ENCODE peak calls at places on chromosomes 12 and 14, in seven cellular contexts. T is Kasumi-1, N is ELF-1, U is HTR-8/SVneo, Y is EL, X is D341Med, D is RPMI7951. Q is an unnamed sample.

GRCh38 chr12:51914034-51914923 is 7.0 kb downstream of the ACVRL1 start:
- DNase-seq in T (no peak), N (no peak), U (no peak), Y (no peak), X (no peak), D (no peak), Q (no peak)

GRCh38 chr12:54661048-54661447 is 12.9 kb upstream of the DCD start:
- DNase-seq in T (no peak), N (no peak), U (no peak), Y (no peak), X (no peak), D (no peak), Q (no peak)

GRCh38 chr14:68392393-68393085 is 400.3 kb downstream of the ZFP36L1 start:
- DNase-seq in T (no peak), N (peak; percentile 19), U (no peak), Y (no peak), X (no peak), D (no peak), Q (no peak)

GRCh38 chr14:94780536-94781404 is 10.9 kb upstream of the GSC start:
- DNase-seq in T (no peak), N (peak; percentile 84), U (no peak), Y (no peak), X (no peak), D (no peak), Q (no peak)

GRCh38 chr12:55624056-55624455 is 12.6 kb upstream of the OR10P1 start:
- DNase-seq in T (no peak), N (no peak), U (no peak), Y (no peak), X (no peak), D (no peak), Q (no peak)

GRCh38 chr12:54033980-54034783 is 1.3 kb downstream of the HOXC5 start:
- DNase-seq in T (no peak), N (no peak), U (no peak), Y (no peak), X (no peak), D (peak; percentile 76), Q (no peak)

GRCh38 chr12:117050060-117050459 is 49.2 kb downstream of the TESC start:
- DNase-seq in T (no peak), N (no peak), U (no peak), Y (no peak), X (no peak), D (no peak), Q (no peak)

GRCh38 chr14:90483551-90483950 is 86.7 kb downstream of the CALM1 start:
- DNase-seq in T (peak; percentile 90), N (no peak), U (no peak), Y (no peak), X (peak; percentile 32), D (no peak), Q (no peak)

GRCh38 chr12:67069451-67070306 is 199.5 kb upstream of the CAND1 start:
- DNase-seq in T (peak; percentile 25), N (peak; percentile 71), U (peak; percentile 10), Y (peak; percentile 42), X (peak; percentile 79), D (peak; percentile 7), Q (no peak)

GRCh38 chr12:33439587-33440011 is at the start of gene SYT10:
- DNase-seq in T (no peak), N (peak; percentile 78), U (no peak), Y (no peak), X (peak; percentile 77), D (no peak), Q (no peak)

GRCh38 chr12:119528241-119528640 is 65.3 kb upstream of the TMEM233 start:
- DNase-seq in T (peak; percentile 37), N (no peak), U (no peak), Y (no peak), X (no peak), D (no peak), Q (no peak)

GRCh38 chr12:125159687-125160086 is 94.5 kb downstream of the AACS start:
- DNase-seq in T (no peak), N (peak; percentile 51), U (no peak), Y (no peak), X (no peak), D (no peak), Q (no peak)

GRCh38 chr12:132417741-132418140 is 72.2 kb upstream of the FBRSL1 start:
- DNase-seq in T (no peak), N (no peak), U (no peak), Y (no peak), X (no peak), D (no peak), Q (no peak)

GRCh38 chr12:93939641-93940040 is 208.7 kb upstream of the PLXNC1 start:
- DNase-seq in T (no peak), N (no peak), U (no peak), Y (no peak), X (no peak), D (no peak), Q (no peak)

GRCh38 chr12:6468283-6468575 is 2.2 kb downstream of the VAMP1 start:
- DNase-seq in T (no peak), N (no peak), U (no peak), Y (peak; percentile 25), X (no peak), D (no peak), Q (no peak)

GRCh38 chr12:101877816-101878811 is 734 bp downstream of the DRAM1 start:
- DNase-seq in T (peak; percentile 43), N (peak; percentile 58), U (no peak), Y (peak; percentile 44), X (peak; percentile 51), D (peak; percentile 22), Q (no peak)

GRCh38 chr12:113932411-113933196 is 33.5 kb downstream of the RBM19 start:
- DNase-seq in T (no peak), N (peak; percentile 54), U (no peak), Y (no peak), X (peak; percentile 54), D (no peak), Q (no peak)

Q was measured in AG04449.